ENCODE peak calls at places on chromosome 11, in ten cellular contexts. G is Calu3; X is SW480; I is AG20443; P is HEK293T; Z is NAMALWA; F is naive thymus-derived CD8-positive, alpha-beta T cell; S is epithelial cell of esophagus; A is nucleus accumbens; L is AG09319. E is an unnamed sample.

GRCh38 chr11:75557649-75558494 is 4.2 kb upstream of the SERPINH1 start:
- DNase-seq in G (no peak), X (no peak), I (peak; percentile 81), P (no peak), Z (no peak), F (no peak), S (peak; percentile 57), A (no peak), L (peak; percentile 91), E (peak; percentile 66)

GRCh38 chr11:86741489-86742435 is 58.6 kb upstream of the PRSS23 start:
- DNase-seq in G (peak; percentile 38), X (peak; percentile 59), I (peak; percentile 47), P (no peak), Z (no peak), F (no peak), S (peak; percentile 89), A (no peak), L (no peak), E (peak; percentile 82)

GRCh38 chr11:58618215-58618614 is 4.2 kb upstream of the CNTF start:
- DNase-seq in G (no peak), X (no peak), I (no peak), P (no peak), Z (peak; percentile 16), F (no peak), S (no peak), A (no peak), L (no peak), E (no peak)

GRCh38 chr11:134505125-134505524 is 93.1 kb upstream of the B3GAT1 start:
- DNase-seq in G (no peak), X (no peak), I (no peak), P (no peak), Z (no peak), F (no peak), S (no peak), A (no peak), L (no peak), E (no peak)

GRCh38 chr11:95652002-95652472 is 137.5 kb downstream of the FAM76B start:
- DNase-seq in G (no peak), X (no peak), I (no peak), P (no peak), Z (no peak), F (no peak), S (no peak), A (no peak), L (no peak), E (no peak)

GRCh38 chr11:97140885-97141494 is 751.2 kb downstream of the JRKL start:
- DNase-seq in G (no peak), X (peak; percentile 32), I (no peak), P (peak; percentile 13), Z (peak; percentile 42), F (no peak), S (peak; percentile 53), A (no peak), L (no peak), E (peak; percentile 46)

GRCh38 chr11:128530119-128531091 is 57.0 kb downstream of the ETS1 start:
- DNase-seq in G (no peak), X (no peak), I (peak; percentile 91), P (no peak), Z (no peak), F (no peak), S (peak; percentile 88), A (no peak), L (peak; percentile 92), E (peak; percentile 85)

GRCh38 chr11:12273618-12273995 is 103.8 kb upstream of the PARVA start:
- DNase-seq in G (no peak), X (no peak), I (no peak), P (no peak), Z (no peak), F (no peak), S (no peak), A (no peak), L (no peak), E (no peak)

GRCh38 chr11:120339394-120339890 is 3.2 kb downstream of the ARHGEF12 start:
- DNase-seq in G (peak; percentile 22), X (peak; percentile 74), I (peak; percentile 34), P (no peak), Z (no peak), F (no peak), S (peak; percentile 44), A (peak; percentile 64), L (no peak), E (no peak)

GRCh38 chr11:35089724-35090505 is 49.1 kb upstream of the CD44 start:
- DNase-seq in G (no peak), X (no peak), I (no peak), P (no peak), Z (no peak), F (no peak), S (no peak), A (no peak), L (no peak), E (no peak)

GRCh38 chr11:18369398-18369797 is 25.0 kb upstream of the LDHA start:
- DNase-seq in G (no peak), X (no peak), I (no peak), P (no peak), Z (no peak), F (no peak), S (no peak), A (no peak), L (no peak), E (no peak)

GRCh38 chr11:65578134-65578533 is 2.3 kb downstream of the EHBP1L1 start:
- DNase-seq in G (no peak), X (no peak), I (no peak), P (no peak), Z (no peak), F (no peak), S (no peak), A (no peak), L (no peak), E (no peak)

GRCh38 chr11:94882931-94883330 is 90.4 kb downstream of the CWC15 start:
- DNase-seq in G (no peak), X (no peak), I (peak; percentile 4), P (no peak), Z (no peak), F (no peak), S (peak; percentile 85), A (no peak), L (no peak), E (no peak)

GRCh38 chr11:130631119-130631518 is 182.7 kb downstream of the ADAMTS15 start:
- DNase-seq in G (peak; percentile 19), X (peak; percentile 83), I (peak; percentile 85), P (no peak), Z (no peak), F (no peak), S (peak; percentile 96), A (no peak), L (no peak), E (peak; percentile 95)

GRCh38 chr11:111801135-111801534 is 34.9 kb upstream of the PPP2R1B start:
- DNase-seq in G (peak; percentile 4), X (no peak), I (no peak), P (no peak), Z (no peak), F (no peak), S (peak; percentile 85), A (no peak), L (no peak), E (peak; percentile 6)

GRCh38 chr11:96342131-96342970 is 644 bp downstream of the MAML2 start:
- DNase-seq in G (no peak), X (peak; percentile 24), I (peak; percentile 14), P (no peak), Z (peak; percentile 29), F (no peak), S (no peak), A (no peak), L (no peak), E (no peak)

GRCh38 chr11:13831707-13832106 is 130.8 kb upstream of the SPON1 start:
- DNase-seq in G (no peak), X (no peak), I (no peak), P (no peak), Z (no peak), F (no peak), S (no peak), A (no peak), L (no peak), E (no peak)

GRCh38 chr11:104146421-104146820 is 17.5 kb downstream of the PDGFD start:
- DNase-seq in G (no peak), X (no peak), I (no peak), P (no peak), Z (no peak), F (no peak), S (no peak), A (no peak), L (no peak), E (no peak)

GRCh38 chr11:789951-790350 is at the start of gene CEND1:
- DNase-seq in G (no peak), X (no peak), I (peak; percentile 85), P (peak; percentile 48), Z (no peak), F (no peak), S (peak; percentile 44), A (peak; percentile 78), L (no peak), E (no peak)

GRCh38 chr11:67612751-67613150 is 6.0 kb downstream of the NDUFV1 start:
- DNase-seq in G (no peak), X (no peak), I (no peak), P (no peak), Z (no peak), F (no peak), S (no peak), A (no peak), L (no peak), E (no peak)

GRCh38 chr11:61293869-61294716 is 1.0 kb downstream of the VWCE start:
- DNase-seq in G (peak; percentile 21), X (peak; percentile 69), I (peak; percentile 69), P (no peak), Z (peak; percentile 60), F (no peak), S (peak; percentile 25), A (no peak), L (no peak), E (no peak)

GRCh38 chr11:79198898-79199250 is 242.0 kb downstream of the TENM4 start:
- DNase-seq in G (no peak), X (no peak), I (no peak), P (no peak), Z (no peak), F (no peak), S (peak; percentile 65), A (no peak), L (no peak), E (peak; percentile 82)

GRCh38 chr11:126739499-126740145 is 260.9 kb downstream of the KIRREL3 start:
- DNase-seq in G (no peak), X (no peak), I (peak; percentile 45), P (no peak), Z (no peak), F (no peak), S (no peak), A (no peak), L (no peak), E (no peak)

GRCh38 chr11:103946793-103947565 is 89.5 kb upstream of the DDI1 start:
- DNase-seq in G (no peak), X (no peak), I (no peak), P (no peak), Z (no peak), F (no peak), S (no peak), A (no peak), L (peak; percentile 52), E (no peak)

GRCh38 chr11:69931060-69931910 is 112.1 kb upstream of the FGF3 start:
- DNase-seq in G (no peak), X (no peak), I (no peak), P (no peak), Z (no peak), F (no peak), S (no peak), A (no peak), L (no peak), E (no peak)

E was measured in MCF 10A.